ENCODE peak calls at places on chromosomes 1 and 21, in nine cellular contexts. Z is colonic mucosa, J is lower leg skin, P is adrenal gland, T is AG04450, D is WERI-Rb-1, U is mucosa of descending colon, F is fibroblast of pulmonary artery, Y is MM.1S. A is an unnamed sample.

GRCh38 chr1:221993444-221993948 is 251.6 kb upstream of the DUSP10 start:
- DNase-seq in Z (no peak), J (no peak), P (no peak), T (no peak), D (no peak), U (no peak), F (no peak), Y (no peak), A (no peak)

GRCh38 chr1:174337000-174337681 is 110.6 kb upstream of the GPR52 start:
- DNase-seq in Z (no peak), J (no peak), P (no peak), T (no peak), D (no peak), U (no peak), F (no peak), Y (no peak), A (no peak)

GRCh38 chr1:147735423-147735822 is 25.0 kb downstream of the GJA5 start:
- DNase-seq in Z (no peak), J (no peak), P (no peak), T (no peak), D (no peak), U (no peak), F (no peak), Y (no peak), A (no peak)

GRCh38 chr1:45191418-45191783 is 15.0 kb downstream of the ZSWIM5 start:
- DNase-seq in Z (no peak), J (no peak), P (no peak), T (no peak), D (no peak), U (no peak), F (no peak), Y (no peak), A (no peak)

GRCh38 chr1:11180342-11180744 is 8.8 kb upstream of the ANGPTL7 start:
- DNase-seq in Z (no peak), J (no peak), P (no peak), T (no peak), D (no peak), U (no peak), F (peak), Y (no peak), A (no peak)

GRCh38 chr1:175548774-175549173 is 194.6 kb downstream of the TNR start:
- DNase-seq in Z (no peak), J (no peak), P (peak), T (no peak), D (no peak), U (no peak), F (peak), Y (no peak), A (no peak)

GRCh38 chr1:66809736-66810326 is 8.8 kb upstream of the INSL5 start:
- DNase-seq in Z (no peak), J (no peak), P (no peak), T (no peak), D (no peak), U (no peak), F (peak), Y (no peak), A (peak)

GRCh38 chr1:181040284-181040865 is 6.6 kb downstream of the MR1 start:
- DNase-seq in Z (peak), J (no peak), P (no peak), T (no peak), D (no peak), U (peak), F (no peak), Y (no peak), A (no peak)

GRCh38 chr1:151832318-151832984 is 849 bp upstream of the RORC start:
- DNase-seq in Z (peak), J (peak), P (peak), T (no peak), D (no peak), U (peak), F (peak), Y (no peak), A (peak)

GRCh38 chr1:19437911-19438310 is 47.4 kb downstream of the CAPZB start:
- DNase-seq in Z (no peak), J (no peak), P (peak), T (no peak), D (no peak), U (peak), F (peak), Y (no peak), A (peak)

GRCh38 chr1:178464141-178464540 is 32.6 kb downstream of the CLEC20A start:
- DNase-seq in Z (no peak), J (no peak), P (no peak), T (no peak), D (no peak), U (no peak), F (no peak), Y (no peak), A (no peak)

GRCh38 chr1:201095581-201096531 is 16.4 kb downstream of the CACNA1S start:
- DNase-seq in Z (no peak), J (no peak), P (no peak), T (no peak), D (peak), U (no peak), F (no peak), Y (no peak), A (peak)

GRCh38 chr1:9909222-9910046 is 635 bp downstream of the CTNNBIP1 start:
- DNase-seq in Z (peak), J (no peak), P (peak), T (no peak), D (no peak), U (peak), F (peak), Y (peak), A (no peak)

GRCh38 chr1:40980453-40981121 is 1.1 kb downstream of the CTPS1 start:
- DNase-seq in Z (peak), J (no peak), P (no peak), T (no peak), D (peak), U (peak), F (no peak), Y (peak), A (no peak)

GRCh38 chr1:42334240-42335049 is 590 bp downstream of the FOXJ3 start:
- DNase-seq in Z (peak), J (peak), P (peak), T (no peak), D (peak), U (peak), F (peak), Y (peak), A (no peak)

GRCh38 chr1:210262897-210263272 is 30.3 kb downstream of the SERTAD4 start:
- DNase-seq in Z (no peak), J (no peak), P (no peak), T (no peak), D (no peak), U (no peak), F (no peak), Y (no peak), A (no peak)

GRCh38 chr1:47228644-47229030 is 3.4 kb downstream of the TAL1 start:
- DNase-seq in Z (no peak), J (no peak), P (peak), T (no peak), D (no peak), U (no peak), F (no peak), Y (no peak), A (no peak)

GRCh38 chr1:77036560-77036959 is 169.3 kb downstream of the ST6GALNAC5 start:
- DNase-seq in Z (no peak), J (no peak), P (peak), T (peak), D (no peak), U (peak), F (peak), Y (peak), A (no peak)

GRCh38 chr1:206429421-206429820 is 40.9 kb upstream of the IKBKE start:
- DNase-seq in Z (no peak), J (no peak), P (no peak), T (no peak), D (no peak), U (no peak), F (no peak), Y (no peak), A (no peak)

GRCh38 chr1:90707363-90707710 is 9.8 kb downstream of the BARHL2 start:
- DNase-seq in Z (no peak), J (no peak), P (peak), T (no peak), D (peak), U (peak), F (peak), Y (no peak), A (no peak)

GRCh38 chr1:90704817-90705216 is 12.3 kb downstream of the BARHL2 start:
- DNase-seq in Z (no peak), J (no peak), P (no peak), T (no peak), D (no peak), U (no peak), F (no peak), Y (no peak), A (no peak)

GRCh38 chr1:90706437-90707362 is 10.4 kb downstream of the BARHL2 start:
- DNase-seq in Z (no peak), J (no peak), P (peak), T (no peak), D (peak), U (no peak), F (no peak), Y (no peak), A (no peak)

GRCh38 chr1:90708236-90708786 is 8.8 kb downstream of the BARHL2 start:
- DNase-seq in Z (no peak), J (no peak), P (no peak), T (no peak), D (no peak), U (no peak), F (no peak), Y (no peak), A (no peak)

GRCh38 chr1:90705910-90706309 is 11.2 kb downstream of the BARHL2 start:
- DNase-seq in Z (no peak), J (no peak), P (no peak), T (no peak), D (no peak), U (no peak), F (no peak), Y (no peak), A (no peak)
- H3K4me3 ChIP-seq in Z (no peak), J (no peak), P (no peak), T (no peak), D (peak), U (no peak), F (no peak), Y (no peak), A (no peak)

DNA sequence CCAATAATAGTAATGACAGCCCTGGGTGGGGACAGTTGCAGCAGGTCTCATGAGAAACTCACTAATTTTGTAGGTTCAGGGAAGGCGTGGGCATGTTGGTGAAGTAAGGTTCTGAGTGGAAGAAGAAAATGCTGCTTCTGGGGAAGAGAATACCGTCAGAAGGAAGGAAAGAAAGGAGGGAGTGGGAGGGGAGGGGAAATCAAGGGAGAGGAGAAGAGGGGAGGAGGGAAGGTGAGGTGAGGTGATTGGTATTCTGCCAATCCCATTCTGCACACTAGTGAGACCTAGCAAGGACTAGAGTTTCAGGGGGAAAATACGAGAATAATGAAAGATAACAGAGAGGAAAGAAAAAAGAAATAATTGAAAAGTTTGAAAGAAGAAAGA is 32.4 kb upstream of the MGST3 start:
- DNase-seq in Z (no peak), J (no peak), P (no peak), T (no peak), D (no peak), U (no peak), F (no peak), Y (no peak), A (no peak)
- H3K4me3 ChIP-seq in Z (peak), J (peak), P (peak), T (peak), D (peak), U (peak), F (peak), Y (peak), A (peak)

DNA sequence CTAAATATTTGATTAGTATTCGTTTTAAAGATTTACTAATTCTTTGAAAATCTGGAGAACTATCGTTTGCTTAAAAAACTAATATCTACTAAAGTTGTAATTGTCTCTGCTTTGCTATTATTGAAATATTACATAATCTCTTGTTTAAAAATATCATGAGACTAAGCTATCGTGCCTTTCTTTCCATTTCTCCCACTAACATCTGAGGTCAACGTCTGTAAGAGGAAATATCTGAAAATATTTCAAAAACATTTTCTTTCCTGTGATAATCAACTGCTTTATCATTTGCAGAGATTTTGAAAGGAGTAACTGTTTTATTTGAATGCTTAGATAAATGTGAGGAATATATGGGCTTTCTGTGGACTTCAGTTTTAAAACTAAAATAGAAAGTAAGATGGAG is 694.1 kb downstream of the USP25 start:
- DNase-seq in Z (no peak), J (no peak), P (no peak), T (no peak), D (no peak), U (no peak), F (no peak), Y (no peak), A (no peak)
- H3K4me3 ChIP-seq in Z (no peak), J (no peak), P (peak), T (no peak), D (no peak), U (no peak), F (peak), Y (no peak), A (no peak)

GRCh38 chr1:7334475-7335035 is 436.5 kb upstream of the VAMP3 start:
- DNase-seq in Z (peak), J (peak), P (no peak), T (no peak), D (no peak), U (peak), F (no peak), Y (no peak), A (no peak)
- H3K4me3 ChIP-seq in Z (no peak), J (no peak), P (no peak), T (no peak), D (no peak), U (no peak), F (no peak), Y (no peak), A (no peak)

GRCh38 chr1:244599937-244600350 is 53.0 kb upstream of the DESI2 start:
- DNase-seq in Z (no peak), J (peak), P (peak), T (peak), D (no peak), U (peak), F (peak), Y (peak), A (peak)
- H3K4me3 ChIP-seq in Z (no peak), J (no peak), P (peak), T (peak), D (no peak), U (no peak), F (peak), Y (no peak), A (peak)

GRCh38 chr21:34807146-34807880 is 138.5 kb downstream of the CLIC6 start:
- DNase-seq in Z (no peak), J (no peak), P (peak), T (peak), D (no peak), U (no peak), F (peak), Y (no peak), A (peak)

GRCh38 chr21:34809822-34810221 is 141.0 kb downstream of the CLIC6 start:
- DNase-seq in Z (no peak), J (no peak), P (no peak), T (no peak), D (no peak), U (no peak), F (no peak), Y (no peak), A (no peak)

GRCh38 chr21:34807881-34808568 is 139.2 kb downstream of the CLIC6 start:
- DNase-seq in Z (no peak), J (peak), P (peak), T (peak), D (no peak), U (no peak), F (peak), Y (no peak), A (peak)

GRCh38 chr21:34810786-34811185 is 142.0 kb downstream of the CLIC6 start:
- DNase-seq in Z (no peak), J (no peak), P (no peak), T (no peak), D (no peak), U (no peak), F (no peak), Y (no peak), A (no peak)

GRCh38 chr21:34808569-34809204 is 139.9 kb downstream of the CLIC6 start:
- DNase-seq in Z (no peak), J (no peak), P (peak), T (peak), D (no peak), U (no peak), F (peak), Y (no peak), A (peak)
- H3K4me3 ChIP-seq in Z (no peak), J (no peak), P (no peak), T (no peak), D (no peak), U (no peak), F (no peak), Y (no peak), A (no peak)

A was measured in skeletal muscle cell.